ENCODE peak calls at places on chromosomes 6 and 20, in seven cellular contexts. D is fibroblast of the aortic adventitia; H is uterus; U is nephron progenitor cell; R is GM12865; E is activated CD8-positive, alpha-beta T cell treated with anti-CD3 and anti-CD28 coated beads for 36 hours; O is endodermal cell. P is an unnamed sample.

GRCh38 chr20:20593447-20594170 is 118.8 kb downstream of the RALGAPA2 start:
- DNase-seq in O (peak), H (no peak), D (peak), R (peak), E (peak), U (peak), P (peak)

GRCh38 chr20:13681248-13682125 is 42.8 kb upstream of the TASP1 start:
- DNase-seq in U (no peak), R (peak), D (no peak), E (no peak), O (no peak), H (no peak), P (peak)

GRCh38 chr6:125507987-125508655 is 206.4 kb upstream of the HDDC2 start:
- DNase-seq in D (peak), R (peak), O (no peak), U (no peak), E (no peak), H (no peak), P (no peak)

GRCh38 chr20:13212750-13213149 is 8.3 kb upstream of the ISM1 start:
- DNase-seq in O (no peak), R (peak), D (no peak), E (peak), H (no peak), U (no peak), P (no peak)

GRCh38 chr6:131867744-131868143 is 59.9 kb downstream of the ENPP1 start:
- DNase-seq in D (peak), R (no peak), O (no peak), H (no peak), E (no peak), U (no peak), P (no peak)

GRCh38 chr6:127243501-127243900 is 23.2 kb upstream of the RNF146 start:
- DNase-seq in E (no peak), R (no peak), H (no peak), U (no peak), D (peak), O (no peak), P (no peak)

GRCh38 chr20:38997622-38998021 is 35.5 kb downstream of the DHX35 start:
- DNase-seq in H (no peak), E (peak), R (peak), U (no peak), O (no peak), D (no peak), P (peak)

GRCh38 chr6:57173886-57174510 is 1.9 kb downstream of the BAG2 start:
- DNase-seq in E (no peak), O (peak), U (no peak), R (peak), H (no peak), D (peak), P (no peak)

GRCh38 chr6:168127384-168127868 is 48.4 kb upstream of the FRMD1 start:
- DNase-seq in U (no peak), D (no peak), O (peak), R (no peak), E (no peak), H (no peak), P (no peak)

GRCh38 chr20:37209193-37209592 is 29.8 kb upstream of the MROH8 start:
- DNase-seq in O (peak), R (no peak), U (no peak), D (no peak), H (no peak), E (no peak), P (no peak)

GRCh38 chr20:38895098-38895949 is 30.9 kb upstream of the FAM83D start:
- DNase-seq in E (no peak), H (no peak), U (no peak), D (no peak), O (no peak), R (no peak), P (no peak)

GRCh38 chr6:15249371-15250019 is 3.6 kb downstream of the JARID2 start:
- DNase-seq in H (no peak), E (no peak), U (no peak), R (no peak), O (no peak), D (peak), P (no peak)

GRCh38 chr20:60064554-60064953 is 106.3 kb downstream of the CDH26 start:
- DNase-seq in O (peak), U (no peak), D (no peak), H (no peak), E (no peak), R (no peak), P (no peak)

GRCh38 chr6:161444464-161444863 is 170.6 kb upstream of the AGPAT4 start:
- DNase-seq in O (peak), D (peak), U (peak), E (peak), H (no peak), R (no peak), P (no peak)

GRCh38 chr6:42075159-42075838 is 25.0 kb downstream of the TAF8 start:
- DNase-seq in U (peak), E (peak), D (peak), O (peak), R (peak), H (peak), P (peak)

GRCh38 chr6:56488281-56488680 is 154.4 kb downstream of the DST start:
- DNase-seq in O (no peak), R (no peak), H (no peak), E (no peak), D (no peak), U (no peak), P (no peak)

DNA sequence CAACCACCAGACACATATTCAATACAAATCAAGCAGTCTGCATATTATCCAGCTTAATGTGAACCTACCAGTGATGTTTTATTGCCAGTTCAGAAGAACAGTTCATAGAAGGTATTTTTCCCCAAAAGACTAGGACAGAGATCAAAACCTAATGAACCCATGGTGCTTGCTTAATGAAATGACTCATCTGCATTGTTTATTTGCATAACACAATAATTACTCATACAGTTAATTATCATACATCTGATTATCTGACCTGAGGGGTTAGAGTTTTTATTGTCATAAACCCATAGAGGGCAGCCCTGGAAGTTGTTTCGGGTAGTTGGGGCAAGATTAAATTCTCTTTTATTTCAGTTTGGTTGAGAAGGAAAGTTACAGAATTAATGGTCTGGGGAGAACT is 830.9 kb downstream of the TFAP2A start:
- DNase-seq in R (no peak), U (no peak), O (no peak), E (no peak), H (no peak), D (no peak), P (no peak)
- TF ChIP-seq CTCF in R (no peak), U (no peak), O (no peak), E (no peak), H (no peak), D (no peak), P (no peak)

DNA sequence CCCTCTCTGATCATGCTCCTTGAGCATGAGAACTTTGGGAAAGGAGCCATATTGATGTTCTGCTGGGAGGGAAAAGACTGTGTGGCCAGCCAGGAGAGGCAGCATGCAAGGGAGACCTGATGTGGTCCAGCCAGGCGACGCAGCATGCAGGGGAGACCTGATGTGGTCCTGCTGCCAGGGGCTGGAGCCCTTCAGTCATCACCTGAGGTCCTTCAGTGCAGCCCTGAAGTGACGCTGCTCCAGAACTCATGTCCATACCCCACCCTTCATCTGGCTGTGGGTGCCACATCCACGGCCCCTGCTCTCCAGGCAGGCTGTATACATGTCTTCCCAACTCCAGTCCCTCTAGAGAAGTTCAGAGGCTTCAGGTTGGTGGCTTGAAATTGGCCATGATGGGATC is 134.4 kb downstream of the ERMARD start:
- DNase-seq in E (no peak), R (no peak), D (no peak), O (no peak), H (no peak), U (no peak), P (no peak)
- TF ChIP-seq CTCF in E (no peak), R (no peak), D (no peak), O (no peak), H (no peak), U (no peak), P (no peak)

GRCh38 chr6:154459513-154459912 is 51.0 kb downstream of the CNKSR3 start:
- DNase-seq in U (no peak), R (no peak), H (no peak), O (no peak), D (no peak), E (no peak), P (no peak)

GRCh38 chr6:154460306-154461071 is 50.0 kb downstream of the CNKSR3 start:
- DNase-seq in U (no peak), O (no peak), D (peak), R (no peak), E (no peak), H (no peak), P (no peak)

GRCh38 chr6:154458565-154459475 is 51.7 kb downstream of the CNKSR3 start:
- DNase-seq in E (no peak), R (no peak), D (peak), H (no peak), U (no peak), O (no peak), P (no peak)

GRCh38 chr6:154457046-154457713 is 53.3 kb downstream of the CNKSR3 start:
- DNase-seq in U (no peak), E (peak), O (no peak), H (no peak), D (no peak), R (no peak), P (no peak)

DNA sequence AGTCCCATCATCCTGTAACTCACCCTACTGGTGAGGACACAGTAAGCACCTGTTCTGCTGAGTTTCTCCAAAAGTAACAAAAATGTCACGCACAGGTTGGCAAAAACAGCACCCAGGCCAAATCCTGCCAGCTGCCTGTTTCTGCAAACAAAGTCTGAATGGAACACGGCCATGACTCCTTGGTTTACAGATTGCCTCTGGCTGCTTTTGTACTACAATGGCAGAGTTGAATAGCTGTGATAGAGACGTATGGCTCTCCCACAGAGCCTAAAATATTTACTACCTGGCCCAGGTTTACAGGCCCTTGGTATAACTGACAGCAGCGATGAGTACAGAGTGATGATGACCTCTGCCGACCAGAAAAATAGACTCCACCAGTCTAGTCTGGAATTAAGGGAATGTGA is 52.6 kb downstream of the CNKSR3 start:
- DNase-seq in H (no peak), R (no peak), E (no peak), O (no peak), U (no peak), D (no peak), P (no peak)
- TF ChIP-seq CTCF in H (no peak), R (no peak), E (no peak), O (peak), U (no peak), D (no peak), P (no peak)

GRCh38 chr6:121354764-121355163 is 20.5 kb upstream of the TBC1D32 start:
- DNase-seq in U (no peak), E (no peak), R (no peak), O (peak), D (no peak), H (no peak), P (no peak)
- TF ChIP-seq CTCF in U (peak), E (peak), R (peak), O (peak), D (peak), H (no peak), P (peak)

GRCh38 chr6:144777249-144777648 is 492.1 kb downstream of the UTRN start:
- DNase-seq in O (no peak), D (no peak), R (no peak), E (no peak), H (no peak), U (no peak), P (no peak)

GRCh38 chr6:144776031-144776819 is 491.1 kb downstream of the UTRN start:
- DNase-seq in D (no peak), U (no peak), O (no peak), E (no peak), H (no peak), R (no peak), P (no peak)

GRCh38 chr6:144778056-144778455 is 492.9 kb downstream of the UTRN start:
- DNase-seq in U (no peak), H (no peak), E (no peak), O (no peak), R (no peak), D (no peak), P (no peak)

GRCh38 chr6:144781836-144782235 is 496.7 kb downstream of the UTRN start:
- DNase-seq in U (no peak), E (no peak), H (no peak), D (no peak), R (no peak), O (no peak), P (no peak)

GRCh38 chr6:144778773-144779531 is 493.8 kb downstream of the UTRN start:
- DNase-seq in O (no peak), R (peak), H (no peak), D (no peak), U (no peak), E (no peak), P (peak)
- TF ChIP-seq CTCF in O (peak), R (no peak), H (no peak), D (no peak), U (no peak), E (no peak), P (peak)

GRCh38 chr20:61765871-61766654 is 299.6 kb downstream of the TAF4 start:
- DNase-seq in D (no peak), H (no peak), R (no peak), E (no peak), O (peak), U (no peak), P (no peak)
- TF ChIP-seq CTCF in D (no peak), H (no peak), R (no peak), E (no peak), O (no peak), U (no peak), P (no peak)